ENCODE peak calls at places on chromosomes 4 and X, in nine cellular contexts. One of them, this sample, is unnamed. For H3K27me3, the result is how much of the 10 kb centered on the place peaks cover.

GRCh38 chrX:21985332-21985777 is 44.8 kb downstream of the SMS start:
- DNase-seq in DND-41: peak
- DNase-seq in MM.1S: peak
- DNase-seq in WERI-Rb-1: peak
- DNase-seq in endodermal cell: peak
- DNase-seq in psoas muscle: no peak
- DNase-seq in dorsolateral prefrontal cortex: peak
- DNase-seq in GM06990: peak
- DNase-seq in kidney epithelial cell: no peak
- DNase-seq in this sample: peak

GRCh38 chr4:154838694-154839093 is 57.6 kb downstream of the RBM46 start:
- DNase-seq in DND-41: no peak
- DNase-seq in MM.1S: no peak
- DNase-seq in WERI-Rb-1: no peak
- DNase-seq in endodermal cell: no peak
- DNase-seq in psoas muscle: no peak
- DNase-seq in dorsolateral prefrontal cortex: no peak
- DNase-seq in GM06990: no peak
- DNase-seq in kidney epithelial cell: no peak
- DNase-seq in this sample: no peak

GRCh38 chr4:163165217-163166017 is 1.3 kb downstream of the NAF1 start:
- DNase-seq in DND-41: no peak
- DNase-seq in MM.1S: no peak
- DNase-seq in WERI-Rb-1: no peak
- DNase-seq in endodermal cell: no peak
- DNase-seq in psoas muscle: no peak
- DNase-seq in dorsolateral prefrontal cortex: no peak
- DNase-seq in GM06990: no peak
- DNase-seq in kidney epithelial cell: no peak
- DNase-seq in this sample: peak

GRCh38 chr4:143587703-143588102 is 74.2 kb downstream of the SMARCA5 start:
- DNase-seq in DND-41: no peak
- DNase-seq in MM.1S: peak
- DNase-seq in WERI-Rb-1: peak
- DNase-seq in endodermal cell: no peak
- DNase-seq in psoas muscle: no peak
- DNase-seq in dorsolateral prefrontal cortex: no peak
- DNase-seq in GM06990: no peak
- DNase-seq in kidney epithelial cell: no peak
- DNase-seq in this sample: peak

GRCh38 chrX:345020-345925 is 26.7 kb upstream of the GTPBP6 start:
- DNase-seq in DND-41: no peak
- DNase-seq in MM.1S: no peak
- DNase-seq in WERI-Rb-1: peak
- DNase-seq in endodermal cell: no peak
- DNase-seq in psoas muscle: peak
- DNase-seq in dorsolateral prefrontal cortex: no peak
- DNase-seq in GM06990: no peak
- DNase-seq in kidney epithelial cell: no peak
- DNase-seq in this sample: no peak

GRCh38 chrX:100745806-100746537 is 14.1 kb upstream of the SYTL4 start:
- DNase-seq in DND-41: no peak
- DNase-seq in MM.1S: no peak
- DNase-seq in WERI-Rb-1: no peak
- DNase-seq in endodermal cell: no peak
- DNase-seq in psoas muscle: no peak
- DNase-seq in dorsolateral prefrontal cortex: no peak
- DNase-seq in GM06990: no peak
- DNase-seq in kidney epithelial cell: no peak
- DNase-seq in this sample: peak

GRCh38 chr4:42280327-42281095 is 116.8 kb upstream of the SHISA3 start:
- DNase-seq in DND-41: peak
- DNase-seq in MM.1S: peak
- DNase-seq in WERI-Rb-1: no peak
- DNase-seq in endodermal cell: peak
- DNase-seq in psoas muscle: no peak
- DNase-seq in dorsolateral prefrontal cortex: no peak
- DNase-seq in GM06990: no peak
- DNase-seq in kidney epithelial cell: no peak
- DNase-seq in this sample: peak

GRCh38 chrX:147180886-147181285 is 366.3 kb upstream of the CXorf51A start:
- DNase-seq in DND-41: no peak
- DNase-seq in MM.1S: no peak
- DNase-seq in WERI-Rb-1: no peak
- DNase-seq in endodermal cell: no peak
- DNase-seq in psoas muscle: no peak
- DNase-seq in dorsolateral prefrontal cortex: no peak
- DNase-seq in GM06990: no peak
- DNase-seq in kidney epithelial cell: no peak
- DNase-seq in this sample: no peak

GRCh38 chrX:103398321-103398937 is 22.1 kb downstream of the BEX3 start:
- DNase-seq in DND-41: no peak
- DNase-seq in MM.1S: no peak
- DNase-seq in WERI-Rb-1: no peak
- DNase-seq in endodermal cell: no peak
- DNase-seq in psoas muscle: no peak
- DNase-seq in dorsolateral prefrontal cortex: no peak
- DNase-seq in GM06990: no peak
- DNase-seq in kidney epithelial cell: no peak
- DNase-seq in this sample: peak

GRCh38 chrX:136268051-136269048 is 17.1 kb upstream of the MAP7D3 start:
- DNase-seq in DND-41: peak
- DNase-seq in MM.1S: peak
- DNase-seq in WERI-Rb-1: peak
- DNase-seq in endodermal cell: peak
- DNase-seq in psoas muscle: no peak
- DNase-seq in dorsolateral prefrontal cortex: peak
- DNase-seq in GM06990: peak
- DNase-seq in kidney epithelial cell: no peak
- DNase-seq in this sample: peak

GRCh38 chrX:11478971-11479370 is 185.8 kb downstream of the AMELX start:
- DNase-seq in DND-41: no peak
- DNase-seq in MM.1S: no peak
- DNase-seq in WERI-Rb-1: no peak
- DNase-seq in endodermal cell: no peak
- DNase-seq in psoas muscle: no peak
- DNase-seq in dorsolateral prefrontal cortex: no peak
- DNase-seq in GM06990: no peak
- DNase-seq in kidney epithelial cell: no peak
- DNase-seq in this sample: no peak

GRCh38 chr4:173135241-173135847 is 33.3 kb upstream of the GALNT7 start:
- DNase-seq in DND-41: no peak
- DNase-seq in MM.1S: no peak
- DNase-seq in WERI-Rb-1: no peak
- DNase-seq in endodermal cell: no peak
- DNase-seq in psoas muscle: no peak
- DNase-seq in dorsolateral prefrontal cortex: no peak
- DNase-seq in GM06990: no peak
- DNase-seq in kidney epithelial cell: peak
- DNase-seq in this sample: no peak

GRCh38 chr4:14446311-14446710 is 556.0 kb upstream of the CPEB2 start:
- DNase-seq in DND-41: no peak
- DNase-seq in MM.1S: no peak
- DNase-seq in WERI-Rb-1: no peak
- DNase-seq in endodermal cell: no peak
- DNase-seq in psoas muscle: no peak
- DNase-seq in dorsolateral prefrontal cortex: no peak
- DNase-seq in GM06990: no peak
- DNase-seq in kidney epithelial cell: no peak
- DNase-seq in this sample: no peak

GRCh38 chr4:34198966-34199365 is 2045.3 kb downstream of the ARAP2 start:
- DNase-seq in DND-41: no peak
- DNase-seq in MM.1S: no peak
- DNase-seq in WERI-Rb-1: no peak
- DNase-seq in endodermal cell: no peak
- DNase-seq in psoas muscle: no peak
- DNase-seq in dorsolateral prefrontal cortex: no peak
- DNase-seq in GM06990: no peak
- DNase-seq in kidney epithelial cell: no peak
- DNase-seq in this sample: no peak

GRCh38 chr4:25500626-25501318 is 123.7 kb downstream of the ANAPC4 start:
- DNase-seq in DND-41: no peak
- DNase-seq in MM.1S: no peak
- DNase-seq in WERI-Rb-1: peak
- DNase-seq in endodermal cell: no peak
- DNase-seq in psoas muscle: no peak
- DNase-seq in dorsolateral prefrontal cortex: no peak
- DNase-seq in GM06990: no peak
- DNase-seq in kidney epithelial cell: no peak
- DNase-seq in this sample: peak

DNA sequence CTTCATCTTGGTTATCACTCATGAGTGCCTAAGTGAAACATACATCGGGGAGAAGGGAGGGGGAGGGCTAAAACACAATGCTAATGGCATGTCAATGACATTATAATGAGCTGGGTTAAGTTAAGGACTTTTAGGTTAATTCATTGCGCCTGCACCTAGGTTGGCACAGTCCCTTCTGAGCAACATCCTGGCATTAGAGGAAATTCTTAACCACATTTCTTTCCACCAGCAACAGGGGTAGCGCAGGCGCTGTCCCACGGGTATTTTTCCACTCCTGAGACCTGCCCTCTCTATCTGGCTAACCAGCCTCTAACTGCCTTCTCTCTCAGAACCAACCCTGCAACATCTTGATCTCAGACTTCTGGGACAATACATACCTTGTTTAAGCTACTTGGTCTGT is 39.0 kb upstream of the PROM1 start:
- DNase-seq in DND-41: peak
- DNase-seq in MM.1S: no peak
- DNase-seq in WERI-Rb-1: no peak
- DNase-seq in endodermal cell: no peak
- DNase-seq in psoas muscle: no peak
- DNase-seq in dorsolateral prefrontal cortex: no peak
- DNase-seq in GM06990: no peak
- DNase-seq in kidney epithelial cell: no peak
- DNase-seq in this sample: no peak
- H3K27me3 ChIP-seq in DND-41: under half
- H3K27me3 ChIP-seq in MM.1S: under half
- H3K27me3 ChIP-seq in WERI-Rb-1: under half
- H3K27me3 ChIP-seq in endodermal cell: under half
- H3K27me3 ChIP-seq in psoas muscle: under half
- H3K27me3 ChIP-seq in dorsolateral prefrontal cortex: under half
- H3K27me3 ChIP-seq in GM06990: under half
- H3K27me3 ChIP-seq in kidney epithelial cell: under half
- H3K27me3 ChIP-seq in this sample: under half

GRCh38 chr4:6548201-6548881 is 26.6 kb upstream of the MAN2B2 start:
- DNase-seq in DND-41: no peak
- DNase-seq in MM.1S: no peak
- DNase-seq in WERI-Rb-1: peak
- DNase-seq in endodermal cell: peak
- DNase-seq in psoas muscle: no peak
- DNase-seq in dorsolateral prefrontal cortex: peak
- DNase-seq in GM06990: no peak
- DNase-seq in kidney epithelial cell: no peak
- DNase-seq in this sample: peak

GRCh38 chr4:6542951-6543350 is 32.0 kb upstream of the MAN2B2 start:
- DNase-seq in DND-41: no peak
- DNase-seq in MM.1S: no peak
- DNase-seq in WERI-Rb-1: peak
- DNase-seq in endodermal cell: no peak
- DNase-seq in psoas muscle: no peak
- DNase-seq in dorsolateral prefrontal cortex: no peak
- DNase-seq in GM06990: no peak
- DNase-seq in kidney epithelial cell: no peak
- DNase-seq in this sample: no peak

GRCh38 chr4:6546681-6547447 is 28.1 kb upstream of the MAN2B2 start:
- DNase-seq in DND-41: peak
- DNase-seq in MM.1S: peak
- DNase-seq in WERI-Rb-1: peak
- DNase-seq in endodermal cell: peak
- DNase-seq in psoas muscle: no peak
- DNase-seq in dorsolateral prefrontal cortex: peak
- DNase-seq in GM06990: peak
- DNase-seq in kidney epithelial cell: peak
- DNase-seq in this sample: peak

GRCh38 chr4:6548882-6549230 is 26.1 kb upstream of the MAN2B2 start:
- DNase-seq in DND-41: no peak
- DNase-seq in MM.1S: no peak
- DNase-seq in WERI-Rb-1: no peak
- DNase-seq in endodermal cell: no peak
- DNase-seq in psoas muscle: no peak
- DNase-seq in dorsolateral prefrontal cortex: no peak
- DNase-seq in GM06990: no peak
- DNase-seq in kidney epithelial cell: no peak
- DNase-seq in this sample: no peak

GRCh38 chr4:6546091-6546490 is 28.9 kb upstream of the MAN2B2 start:
- DNase-seq in DND-41: no peak
- DNase-seq in MM.1S: no peak
- DNase-seq in WERI-Rb-1: no peak
- DNase-seq in endodermal cell: no peak
- DNase-seq in psoas muscle: no peak
- DNase-seq in dorsolateral prefrontal cortex: no peak
- DNase-seq in GM06990: no peak
- DNase-seq in kidney epithelial cell: no peak
- DNase-seq in this sample: no peak
- H3K4me3 ChIP-seq in DND-41: no peak
- H3K4me3 ChIP-seq in MM.1S: no peak
- H3K4me3 ChIP-seq in WERI-Rb-1: no peak
- H3K4me3 ChIP-seq in endodermal cell: no peak
- H3K4me3 ChIP-seq in psoas muscle: no peak
- H3K4me3 ChIP-seq in dorsolateral prefrontal cortex: no peak
- H3K4me3 ChIP-seq in GM06990: no peak
- H3K4me3 ChIP-seq in kidney epithelial cell: no peak
- H3K4me3 ChIP-seq in this sample: no peak

GRCh38 chrX:126027229-126027628 is 138.9 kb downstream of the DCAF12L2 start:
- DNase-seq in DND-41: no peak
- DNase-seq in MM.1S: no peak
- DNase-seq in WERI-Rb-1: no peak
- DNase-seq in endodermal cell: peak
- DNase-seq in psoas muscle: no peak
- DNase-seq in dorsolateral prefrontal cortex: no peak
- DNase-seq in GM06990: no peak
- DNase-seq in kidney epithelial cell: no peak
- DNase-seq in this sample: no peak

DNA sequence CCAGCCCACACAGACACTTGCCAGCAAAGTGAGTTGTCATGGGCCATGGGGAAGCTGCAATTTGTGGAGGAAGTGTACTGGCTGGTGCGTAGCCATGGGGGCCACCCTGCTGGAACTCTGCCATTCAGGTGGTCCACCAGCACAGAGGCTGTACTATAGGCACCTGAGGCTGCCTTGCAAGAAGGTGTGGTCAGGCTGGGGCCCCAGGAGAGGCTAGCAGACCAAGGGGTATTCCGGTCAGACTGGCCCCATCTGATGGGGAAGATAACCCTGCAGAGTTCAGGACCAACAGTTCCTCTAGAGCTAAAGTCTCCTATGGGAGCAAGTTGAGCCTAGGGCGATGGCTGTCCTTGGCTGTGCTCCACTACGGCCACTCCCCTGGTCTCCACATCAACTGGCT is 136.1 kb downstream of the DCAF12L2 start:
- DNase-seq in DND-41: no peak
- DNase-seq in MM.1S: no peak
- DNase-seq in WERI-Rb-1: no peak
- DNase-seq in endodermal cell: no peak
- DNase-seq in psoas muscle: no peak
- DNase-seq in dorsolateral prefrontal cortex: no peak
- DNase-seq in GM06990: no peak
- DNase-seq in kidney epithelial cell: no peak
- DNase-seq in this sample: no peak
- H3K27me3 ChIP-seq in DND-41: under half
- H3K27me3 ChIP-seq in MM.1S: under half
- H3K27me3 ChIP-seq in WERI-Rb-1: under half
- H3K27me3 ChIP-seq in endodermal cell: under half
- H3K27me3 ChIP-seq in psoas muscle: under half
- H3K27me3 ChIP-seq in dorsolateral prefrontal cortex: under half
- H3K27me3 ChIP-seq in GM06990: under half
- H3K27me3 ChIP-seq in kidney epithelial cell: under half
- H3K27me3 ChIP-seq in this sample: under half

GRCh38 chr4:86959588-86960500 is 25.0 kb downstream of the AFF1 start:
- DNase-seq in DND-41: no peak
- DNase-seq in MM.1S: no peak
- DNase-seq in WERI-Rb-1: no peak
- DNase-seq in endodermal cell: peak
- DNase-seq in psoas muscle: no peak
- DNase-seq in dorsolateral prefrontal cortex: no peak
- DNase-seq in GM06990: no peak
- DNase-seq in kidney epithelial cell: no peak
- DNase-seq in this sample: no peak
- H3K4me3 ChIP-seq in DND-41: peak
- H3K4me3 ChIP-seq in MM.1S: peak
- H3K4me3 ChIP-seq in WERI-Rb-1: no peak
- H3K4me3 ChIP-seq in endodermal cell: peak
- H3K4me3 ChIP-seq in psoas muscle: no peak
- H3K4me3 ChIP-seq in dorsolateral prefrontal cortex: no peak
- H3K4me3 ChIP-seq in GM06990: no peak
- H3K4me3 ChIP-seq in kidney epithelial cell: no peak
- H3K4me3 ChIP-seq in this sample: no peak